ENCODE peak calls at places on chromosomes 2 and 18, in ten cellular contexts. Z, V, B, D, W, S, H, G, L and Q are unnamed samples.
A peak's percentile ranks its signal among the peaks of the same experiment; 100 is the strongest.

GRCh38 chr2:26666671-26667070 is 25.5 kb upstream of the CIB4 start:
- DNase-seq in Z (no peak), V (no peak), B (no peak), D (no peak), W (peak; percentile 5), S (no peak), H (no peak), G (no peak), L (no peak), Q (no peak)

GRCh38 chr2:186592137-186592875 is 2.5 kb downstream of the ITGAV start:
- DNase-seq in Z (no peak), V (no peak), B (no peak), D (no peak), W (peak; percentile 32), S (no peak), H (no peak), G (no peak), L (no peak), Q (no peak)

GRCh38 chr2:46315103-46315890 is 18.1 kb downstream of the EPAS1 start:
- DNase-seq in Z (no peak), V (peak; percentile 70), B (no peak), D (peak; percentile 96), W (peak; percentile 95), S (peak; percentile 89), H (peak; percentile 95), G (peak; percentile 97), L (peak; percentile 79), Q (peak; percentile 93)

GRCh38 chr18:26703170-26703933 is 155.0 kb upstream of the KCTD1 start:
- DNase-seq in Z (no peak), V (no peak), B (no peak), D (no peak), W (no peak), S (no peak), H (no peak), G (no peak), L (no peak), Q (no peak)

GRCh38 chr2:8719528-8719927 is 37.7 kb downstream of the ID2 start:
- DNase-seq in Z (no peak), V (no peak), B (no peak), D (no peak), W (no peak), S (no peak), H (no peak), G (no peak), L (no peak), Q (no peak)

GRCh38 chr18:72720116-72720515 is 147.7 kb downstream of the NETO1 start:
- DNase-seq in Z (no peak), V (no peak), B (no peak), D (no peak), W (no peak), S (no peak), H (no peak), G (no peak), L (no peak), Q (no peak)

GRCh38 chr18:11823545-11823944 is 27.7 kb upstream of the CHMP1B start:
- DNase-seq in Z (no peak), V (no peak), B (no peak), D (no peak), W (no peak), S (no peak), H (no peak), G (no peak), L (no peak), Q (no peak)

GRCh38 chr18:75548353-75548752 is 120.8 kb upstream of the SMIM21 start:
- DNase-seq in Z (no peak), V (no peak), B (no peak), D (no peak), W (no peak), S (no peak), H (no peak), G (no peak), L (no peak), Q (no peak)

DNA sequence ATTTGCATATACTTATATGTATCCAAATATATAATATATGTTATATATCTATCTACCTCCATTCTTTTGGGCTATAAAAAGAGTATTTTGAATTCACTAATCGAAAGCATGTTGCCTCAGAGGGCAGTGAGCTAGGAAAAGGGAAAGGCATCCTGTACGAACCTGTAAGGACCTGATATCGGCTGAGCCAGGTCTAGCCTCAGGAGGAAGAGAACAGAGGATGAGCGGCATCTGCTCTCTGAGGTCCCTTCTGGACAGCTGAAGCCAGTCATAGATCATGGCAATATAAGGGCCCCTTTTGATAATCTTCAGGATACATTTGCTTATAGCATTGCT is 166.2 kb upstream of the STK17B start:
- DNase-seq in Z (no peak), V (no peak), B (no peak), D (no peak), W (no peak), S (no peak), H (no peak), G (no peak), L (no peak), Q (no peak)
- TF ChIP-seq CTCF in Z (no peak), V (no peak), B (peak; percentile 5), D (peak; percentile 3), W (no peak), S (peak; percentile 22), H (no peak), G (peak; percentile 36), L (no peak), Q (no peak)

GRCh38 chr2:236378851-236379250 is 114.6 kb upstream of the ASB18 start:
- DNase-seq in Z (no peak), V (no peak), B (no peak), D (no peak), W (no peak), S (no peak), H (no peak), G (no peak), L (no peak), Q (no peak)
- H3K27ac ChIP-seq in Z (no peak overlapping the region), V (no peak overlapping the region), B (no peak overlapping the region), D (no peak overlapping the region), W (no peak overlapping the region), S (no peak overlapping the region), H (no peak overlapping the region), G (no peak overlapping the region), L (no peak overlapping the region), Q (no peak overlapping the region)

GRCh38 chr2:191846787-191847620 is at the start of gene CAVIN2:
- DNase-seq in Z (no peak), V (peak; percentile 82), B (no peak), D (no peak), W (peak; percentile 90), S (peak; percentile 73), H (peak; percentile 96), G (peak; percentile 48), L (peak; percentile 76), Q (no peak)

GRCh38 chr2:191847764-191848163 is 876 bp upstream of the CAVIN2 start:
- DNase-seq in Z (no peak), V (no peak), B (no peak), D (no peak), W (no peak), S (no peak), H (no peak), G (no peak), L (no peak), Q (no peak)

GRCh38 chr2:191844706-191845105 is 2.2 kb downstream of the CAVIN2 start:
- DNase-seq in Z (no peak), V (no peak), B (no peak), D (no peak), W (peak; percentile 48), S (no peak), H (peak; percentile 31), G (no peak), L (no peak), Q (no peak)

GRCh38 chr2:191845248-191845715 is 1.6 kb downstream of the CAVIN2 start:
- DNase-seq in Z (no peak), V (no peak), B (no peak), D (no peak), W (no peak), S (peak; percentile 65), H (peak; percentile 69), G (no peak), L (peak; percentile 72), Q (no peak)

GRCh38 chr2:191845876-191846786 is 757 bp downstream of the CAVIN2 start:
- DNase-seq in Z (no peak), V (no peak), B (no peak), D (no peak), W (no peak), S (peak; percentile 75), H (no peak), G (no peak), L (peak; percentile 73), Q (no peak)
- H3K4me3 ChIP-seq in Z (no peak overlapping the region), V (peak overlapping the region; percentile 63), B (peak overlapping the region; percentile 40), D (no peak overlapping the region), W (peak overlapping the region; percentile 33), S (peak overlapping the region; percentile 63), H (peak overlapping the region; percentile 63), G (no peak overlapping the region), L (peak overlapping the region; percentile 70), Q (peak overlapping the region; percentile 64)

GRCh38 chr2:127639111-127639474 is 6.9 kb upstream of the GPR17 start:
- DNase-seq in Z (no peak), V (no peak), B (no peak), D (no peak), W (no peak), S (no peak), H (no peak), G (no peak), L (no peak), Q (no peak)

GRCh38 chr2:127641133-127641532 is 4.8 kb upstream of the GPR17 start:
- DNase-seq in Z (no peak), V (no peak), B (no peak), D (no peak), W (no peak), S (no peak), H (no peak), G (no peak), L (no peak), Q (no peak)

GRCh38 chr2:127638361-127639110 is 7.4 kb upstream of the GPR17 start:
- DNase-seq in Z (peak; percentile 41), V (no peak), B (no peak), D (no peak), W (no peak), S (no peak), H (no peak), G (no peak), L (peak; percentile 93), Q (no peak)

GRCh38 chr2:127641846-127642510 is 4.0 kb upstream of the GPR17 start:
- DNase-seq in Z (no peak), V (no peak), B (no peak), D (no peak), W (no peak), S (no peak), H (no peak), G (no peak), L (peak; percentile 87), Q (no peak)

DNA sequence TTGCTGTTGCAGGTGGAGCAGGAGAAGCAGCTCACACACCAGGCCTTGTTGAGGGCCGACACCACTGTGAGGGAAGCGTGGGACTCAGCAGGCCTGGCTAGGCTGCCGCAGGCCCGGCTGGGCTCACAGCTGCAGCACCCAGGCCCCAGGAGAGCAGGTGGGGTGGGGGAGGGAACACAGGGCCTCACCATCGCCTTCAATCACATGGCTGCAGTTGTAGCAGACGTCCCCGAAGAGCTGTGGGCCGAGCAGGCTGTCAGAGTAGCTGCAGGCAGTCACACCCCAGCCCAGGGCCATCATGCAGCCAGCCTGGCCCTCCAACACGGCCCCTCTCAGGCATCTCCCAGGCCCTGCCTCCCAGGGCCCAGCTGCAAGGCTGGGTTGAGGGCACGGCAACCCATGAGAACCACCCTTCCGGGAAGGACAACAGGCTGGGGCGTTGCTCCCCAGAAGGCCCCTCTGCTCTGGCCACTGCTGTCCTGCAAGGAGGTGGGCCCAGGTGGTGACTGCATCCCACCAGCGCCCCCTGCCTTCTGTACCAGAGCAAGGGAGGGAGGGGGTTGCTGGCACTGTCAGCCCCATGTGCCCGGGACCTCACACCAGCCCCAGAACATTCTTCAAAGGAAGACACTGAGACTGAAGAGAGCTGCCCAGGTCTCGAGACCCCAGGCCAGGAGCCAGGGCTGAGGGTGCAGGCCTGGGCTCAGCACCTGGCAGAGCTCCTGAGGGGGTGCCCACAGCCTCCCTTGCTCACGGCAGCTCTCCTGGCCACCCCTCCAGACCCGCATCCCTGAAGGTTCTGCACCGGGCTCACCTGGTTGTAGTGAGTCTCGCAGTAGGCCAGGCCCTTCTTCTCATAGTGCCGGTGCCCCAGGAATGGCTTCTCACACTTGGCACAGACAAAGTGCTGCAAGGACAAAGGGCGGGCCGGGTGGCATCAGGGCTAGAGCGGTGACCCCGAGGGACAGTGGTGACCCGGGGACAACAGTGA is 5.6 kb upstream of the GPR17 start:
- DNase-seq in Z (no peak), V (no peak), B (no peak), D (no peak), W (no peak), S (no peak), H (no peak), G (no peak), L (peak; percentile 93), Q (no peak)
- TF ChIP-seq CTCF in Z (peak; percentile 79), V (peak; percentile 20), B (no peak), D (no peak), W (peak; percentile 31), S (peak; percentile 7), H (no peak), G (no peak), L (peak; percentile 26), Q (no peak)